ENCODE peak calls at places on chromosomes 4 and X, in seven cellular contexts. R is naive thymus-derived CD8-positive, alpha-beta T cell; N is pancreas; Y is activated naive CD8-positive, alpha-beta T cell treated with anti-CD3 and anti-CD28 coated beads, Interleukin-2, amount 10 ng/mL, durations not matched to agents 7 days and 5 days; K is CD4-positive, CD25-positive, alpha-beta regulatory T cell; D is SK-N-SH; X is hypothalamus. H is an unnamed sample.
A peak's percentile ranks its signal among the peaks of the same experiment; 100 is the strongest.

GRCh38 chr4:55517526-55518229 is 29.0 kb downstream of the CLOCK start:
- DNase-seq in R (no peak), N (no peak), Y (no peak), K (no peak), D (no peak), X (no peak), H (no peak)

GRCh38 chrX:103107836-103108235 is 14.9 kb upstream of the NXF3 start:
- DNase-seq in R (no peak), N (no peak), Y (no peak), K (no peak), D (no peak), X (no peak), H (no peak)

GRCh38 chr4:128031756-128032384 is 29.2 kb upstream of the LARP1B start:
- DNase-seq in R (no peak), N (no peak), Y (no peak), K (no peak), D (no peak), X (no peak), H (no peak)

GRCh38 chrX:108811891-108812290 is 75.5 kb upstream of the IRS4 start:
- DNase-seq in R (no peak), N (no peak), Y (no peak), K (no peak), D (no peak), X (no peak), H (no peak)

GRCh38 chr4:128354205-128354821 is 66.7 kb upstream of the PGRMC2 start:
- DNase-seq in R (no peak), N (no peak), Y (no peak), K (no peak), D (peak; percentile 8), X (no peak), H (no peak)

GRCh38 chr4:87052615-87053014 is 117.8 kb downstream of the AFF1 start:
- DNase-seq in R (no peak), N (no peak), Y (no peak), K (no peak), D (no peak), X (no peak), H (no peak)

GRCh38 chr4:114087596-114088230 is 108.3 kb upstream of the ARSJ start:
- DNase-seq in R (no peak), N (no peak), Y (no peak), K (no peak), D (no peak), X (no peak), H (no peak)

GRCh38 chrX:54178100-54178940 is 4.7 kb downstream of the FAM120C start:
- DNase-seq in R (no peak), N (no peak), Y (no peak), K (no peak), D (no peak), X (no peak), H (no peak)

GRCh38 chr4:117661673-117662072 is 372.6 kb upstream of the NDST3 start:
- DNase-seq in R (no peak), N (no peak), Y (no peak), K (no peak), D (no peak), X (no peak), H (no peak)

GRCh38 chr4:139656614-139657486 is 8.8 kb upstream of the MGST2 start:
- DNase-seq in R (peak; percentile 30), N (peak; percentile 61), Y (no peak), K (peak; percentile 75), D (peak; percentile 74), X (no peak), H (peak; percentile 55)

GRCh38 chr4:181176306-181176705 is 1066.9 kb upstream of the TENM3 start:
- DNase-seq in R (no peak), N (no peak), Y (no peak), K (no peak), D (no peak), X (no peak), H (no peak)

GRCh38 chrX:15497865-15498264 is 2.7 kb upstream of the BMX start:
- DNase-seq in R (peak; percentile 35), N (peak; percentile 15), Y (peak; percentile 33), K (peak; percentile 43), D (peak; percentile 72), X (no peak), H (peak; percentile 77)